ENCODE peak calls at places on chromosomes 11 and 22, in nine cellular contexts. F is right atrium auricular region, H is MM.1S, P is Calu3, Q is fibroblast of pulmonary artery, K is stomach, Z is psoas muscle, A is HFFc6, V is chondrocyte. M is an unnamed sample.

GRCh38 chr22:19407649-19408606 is 23.6 kb downstream of the HIRA start:
- DNase-seq in F (no peak), H (no peak), P (no peak), Q (peak), K (peak), Z (no peak), A (no peak), V (no peak), M (peak)

GRCh38 chr22:46575915-46576555 is 38.6 kb upstream of the CELSR1 start:
- DNase-seq in F (no peak), H (no peak), P (no peak), Q (no peak), K (no peak), Z (no peak), A (no peak), V (peak), M (no peak)

GRCh38 chr22:22348127-22348814 is 103.7 kb downstream of the VPREB1 start:
- DNase-seq in F (no peak), H (peak), P (peak), Q (no peak), K (no peak), Z (no peak), A (no peak), V (no peak), M (no peak)

GRCh38 chr11:65479184-65480145 is 19.4 kb upstream of the MALAT1 start:
- DNase-seq in F (no peak), H (no peak), P (no peak), Q (peak), K (peak), Z (peak), A (peak), V (peak), M (no peak)

GRCh38 chr11:20213790-20214189 is 53.5 kb upstream of the DBX1 start:
- DNase-seq in F (no peak), H (peak), P (no peak), Q (no peak), K (no peak), Z (no peak), A (no peak), V (no peak), M (no peak)

GRCh38 chr11:125902315-125902926 is 585 bp downstream of the PUS3 start:
- DNase-seq in F (no peak), H (no peak), P (no peak), Q (no peak), K (no peak), Z (no peak), A (no peak), V (no peak), M (no peak)

GRCh38 chr11:125777309-125777708 is 1.3 kb downstream of the PATE2 start:
- DNase-seq in F (no peak), H (no peak), P (no peak), Q (peak), K (no peak), Z (no peak), A (peak), V (no peak), M (no peak)

GRCh38 chr22:46750861-46751260 is 11.6 kb upstream of the TBC1D22A start:
- DNase-seq in F (no peak), H (no peak), P (peak), Q (no peak), K (peak), Z (peak), A (no peak), V (no peak), M (no peak)

GRCh38 chr11:36222755-36223635 is 66.2 kb downstream of the COMMD9 start:
- DNase-seq in F (no peak), H (no peak), P (no peak), Q (peak), K (no peak), Z (no peak), A (no peak), V (no peak), M (no peak)

GRCh38 chr11:62340269-62340901 is 3.1 kb downstream of the ASRGL1 start:
- DNase-seq in F (peak), H (peak), P (peak), Q (peak), K (peak), Z (peak), A (peak), V (no peak), M (peak)

GRCh38 chr22:39910875-39911601 is 10.2 kb downstream of the GRAP2 start:
- DNase-seq in F (no peak), H (no peak), P (no peak), Q (no peak), K (no peak), Z (no peak), A (no peak), V (no peak), M (no peak)

GRCh38 chr22:33018232-33018864 is 39.8 kb downstream of the SYN3 start:
- DNase-seq in F (peak), H (peak), P (peak), Q (peak), K (peak), Z (peak), A (peak), V (no peak), M (no peak)

GRCh38 chr11:118658372-118659313 is 20.8 kb downstream of the TREH start:
- DNase-seq in F (no peak), H (no peak), P (peak), Q (no peak), K (no peak), Z (no peak), A (no peak), V (no peak), M (no peak)

GRCh38 chr11:118789501-118790356 is 1.2 kb downstream of the DDX6 start:
- DNase-seq in F (no peak), H (peak), P (no peak), Q (peak), K (no peak), Z (no peak), A (peak), V (no peak), M (no peak)

GRCh38 chr11:9254416-9254815 is 10.7 kb downstream of the DENND5A start:
- DNase-seq in F (no peak), H (no peak), P (no peak), Q (no peak), K (no peak), Z (no peak), A (peak), V (no peak), M (no peak)

GRCh38 chr22:31681625-31682345 is 19.8 kb upstream of the PISD start:
- DNase-seq in F (no peak), H (no peak), P (no peak), Q (peak), K (no peak), Z (peak), A (peak), V (peak), M (no peak)

GRCh38 chr22:46853191-46853590 is 90.7 kb downstream of the TBC1D22A start:
- DNase-seq in F (no peak), H (no peak), P (no peak), Q (no peak), K (no peak), Z (no peak), A (no peak), V (no peak), M (no peak)

GRCh38 chr22:32760815-32761214 is 40.7 kb upstream of the TIMP3 start:
- DNase-seq in F (peak), H (no peak), P (no peak), Q (no peak), K (no peak), Z (no peak), A (no peak), V (no peak), M (no peak)

GRCh38 chr11:36258730-36259360 is 30.4 kb downstream of the COMMD9 start:
- DNase-seq in F (peak), H (peak), P (peak), Q (peak), K (peak), Z (peak), A (peak), V (no peak), M (no peak)

GRCh38 chr11:110076388-110076965 is 16.7 kb upstream of the ZC3H12C start:
- DNase-seq in F (no peak), H (no peak), P (no peak), Q (no peak), K (no peak), Z (no peak), A (peak), V (no peak), M (peak)

DNA sequence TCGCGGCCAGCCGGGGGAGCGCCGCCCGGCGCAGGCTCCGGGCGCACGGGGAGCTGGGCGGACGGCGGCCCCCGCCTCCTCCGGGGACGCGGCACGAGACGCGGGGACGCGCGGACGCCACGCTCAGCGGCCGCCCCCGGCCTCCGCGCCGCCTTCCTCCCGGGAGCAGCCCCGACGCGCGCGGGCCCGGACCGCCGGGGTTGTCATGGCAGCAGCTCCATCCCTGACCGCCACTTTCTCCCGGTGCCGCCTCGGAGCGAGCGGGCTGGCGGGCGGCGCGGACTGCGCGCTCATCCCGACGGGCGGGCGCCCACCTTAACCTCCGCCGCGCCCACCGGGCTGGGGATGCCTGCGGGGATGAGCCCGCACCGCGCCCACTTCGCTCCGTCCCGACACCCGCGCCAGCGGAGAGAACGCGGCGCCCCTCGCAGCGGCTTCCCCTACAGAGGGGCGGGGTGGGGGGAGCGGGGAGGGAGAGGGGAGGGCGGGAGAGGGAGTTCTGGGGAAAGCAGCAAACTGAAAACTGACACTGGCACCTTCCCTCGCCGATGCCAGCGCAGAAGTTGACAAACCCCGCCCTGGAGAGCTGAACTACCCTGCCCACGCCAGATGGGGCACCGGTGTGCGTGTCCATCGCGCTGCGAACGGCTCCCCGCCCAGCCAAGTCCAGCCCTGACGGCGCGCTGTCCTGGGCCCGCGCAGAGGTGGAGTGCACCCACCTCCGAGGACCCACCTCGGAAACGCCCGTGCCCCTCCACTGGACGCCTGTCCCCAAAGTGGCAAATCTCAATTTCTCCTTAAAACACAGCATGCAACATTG is 588.4 kb downstream of the OPCML start:
- DNase-seq in F (no peak), H (no peak), P (no peak), Q (no peak), K (no peak), Z (no peak), A (no peak), V (no peak), M (no peak)
- TF ChIP-seq CTCF in F (no peak), H (no peak), P (no peak), Q (no peak), K (no peak), Z (no peak), A (no peak), V (peak), M (no peak)

GRCh38 chr22:43094085-43094484 is 4.9 kb upstream of the TTLL1 start:
- DNase-seq in F (peak), H (no peak), P (peak), Q (peak), K (peak), Z (peak), A (peak), V (no peak), M (no peak)
- TF ChIP-seq CTCF in F (no peak), H (no peak), P (no peak), Q (no peak), K (no peak), Z (no peak), A (peak), V (peak), M (no peak)

DNA sequence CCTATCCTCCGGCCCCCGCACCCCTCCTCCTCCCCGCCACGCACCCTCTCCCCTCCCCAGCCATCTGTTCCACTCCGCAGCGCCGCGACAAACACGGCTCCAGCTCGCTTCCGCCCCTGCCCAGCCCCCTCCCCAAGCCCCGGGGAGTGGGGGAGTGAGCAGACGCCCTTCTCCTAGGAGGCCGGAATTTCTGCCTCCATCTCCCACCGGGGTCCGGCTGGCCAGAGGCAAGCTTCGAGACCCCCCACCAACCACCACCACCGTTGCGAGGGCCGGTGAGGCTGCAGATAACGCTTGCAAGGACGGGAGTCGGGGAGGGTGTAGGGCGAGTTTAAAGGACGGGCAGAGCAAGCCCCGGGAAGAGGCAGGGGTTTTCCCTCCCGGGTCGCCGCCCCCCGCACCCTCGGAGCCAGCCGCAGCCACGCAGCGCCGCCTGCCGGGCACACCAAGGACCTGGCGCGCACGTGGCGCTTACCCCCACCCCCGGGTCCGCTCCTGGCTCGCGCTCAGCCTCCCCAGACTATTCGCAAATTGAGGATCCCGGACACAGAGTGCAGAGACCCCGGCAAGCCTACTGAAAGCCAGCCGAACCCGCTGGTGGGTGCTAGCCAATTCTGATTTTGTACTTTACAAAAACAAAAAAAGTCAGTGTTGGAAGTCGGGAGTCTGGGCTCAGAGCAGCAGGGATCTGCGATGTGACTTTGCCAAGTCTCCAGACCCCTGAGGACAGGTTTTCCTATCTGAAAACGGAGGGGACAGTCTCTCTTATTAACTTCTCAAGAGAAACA is 22.6 kb downstream of the RTN4RL2 start:
- DNase-seq in F (no peak), H (peak), P (no peak), Q (no peak), K (peak), Z (peak), A (no peak), V (no peak), M (peak)
- TF ChIP-seq CTCF in F (peak), H (peak), P (no peak), Q (peak), K (peak), Z (peak), A (peak), V (peak), M (peak)

DNA sequence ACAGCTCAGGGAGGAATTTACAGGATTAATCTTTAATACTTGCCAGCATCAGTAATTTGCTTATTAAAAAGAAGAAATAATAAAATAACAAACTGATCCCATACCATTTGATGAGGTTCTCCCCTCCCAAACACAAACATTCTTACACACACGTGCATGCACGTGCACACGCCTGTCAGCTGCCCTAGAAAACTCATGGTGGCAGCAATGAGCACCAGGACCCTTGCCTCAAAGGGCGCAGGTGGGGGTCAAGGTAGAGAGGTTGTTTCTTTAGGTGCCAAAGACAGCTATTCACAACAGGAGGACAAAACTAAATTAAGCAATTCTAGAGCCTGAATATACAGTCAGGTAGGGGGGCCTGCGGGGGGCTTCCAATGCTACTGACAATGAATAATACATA is 219.3 kb downstream of the BUD13 start:
- DNase-seq in F (no peak), H (no peak), P (no peak), Q (no peak), K (no peak), Z (no peak), A (no peak), V (no peak), M (no peak)
- TF ChIP-seq CTCF in F (no peak), H (no peak), P (no peak), Q (no peak), K (no peak), Z (no peak), A (no peak), V (no peak), M (no peak)

GRCh38 chr22:29499852-29500251 is 19.8 kb downstream of the NEFH start:
- DNase-seq in F (no peak), H (no peak), P (no peak), Q (no peak), K (no peak), Z (no peak), A (no peak), V (no peak), M (no peak)
- TF ChIP-seq CTCF in F (no peak), H (no peak), P (no peak), Q (no peak), K (no peak), Z (no peak), A (no peak), V (no peak), M (no peak)

GRCh38 chr11:34065505-34066203 is 14.1 kb downstream of the CAPRIN1 start:
- DNase-seq in F (no peak), H (no peak), P (no peak), Q (no peak), K (no peak), Z (no peak), A (peak), V (no peak), M (no peak)
- TF ChIP-seq CTCF in F (no peak), H (peak), P (no peak), Q (no peak), K (no peak), Z (peak), A (peak), V (peak), M (no peak)

GRCh38 chr22:37183432-37184379 is 4.3 kb downstream of the C1QTNF6 start:
- DNase-seq in F (no peak), H (no peak), P (no peak), Q (no peak), K (no peak), Z (peak), A (no peak), V (peak), M (no peak)

GRCh38 chr22:37182101-37182948 is 5.7 kb downstream of the C1QTNF6 start:
- DNase-seq in F (no peak), H (no peak), P (no peak), Q (no peak), K (no peak), Z (peak), A (no peak), V (peak), M (no peak)

GRCh38 chr22:37184380-37184755 is 3.7 kb downstream of the C1QTNF6 start:
- DNase-seq in F (no peak), H (no peak), P (no peak), Q (no peak), K (no peak), Z (no peak), A (no peak), V (peak), M (no peak)

GRCh38 chr22:37181681-37182080 is 6.4 kb downstream of the C1QTNF6 start:
- DNase-seq in F (no peak), H (no peak), P (no peak), Q (no peak), K (no peak), Z (no peak), A (no peak), V (no peak), M (no peak)

DNA sequence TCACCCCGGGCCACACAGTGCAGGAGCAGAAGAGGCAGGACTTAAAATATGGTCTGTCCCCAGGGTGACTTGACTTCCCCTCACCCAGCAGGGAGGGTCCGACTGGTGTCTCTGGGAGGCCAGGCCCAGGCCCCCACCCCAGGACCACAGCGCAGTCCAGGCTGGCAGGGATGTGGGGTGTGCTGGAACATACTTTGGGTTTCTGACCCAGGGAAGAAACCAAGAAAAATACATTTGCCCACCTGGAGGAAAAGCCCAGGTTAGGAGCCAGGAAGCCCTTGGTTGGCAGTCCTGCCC is 5.2 kb downstream of the C1QTNF6 start:
- DNase-seq in F (no peak), H (no peak), P (no peak), Q (no peak), K (no peak), Z (peak), A (no peak), V (peak), M (no peak)
- TF ChIP-seq CTCF in F (no peak), H (no peak), P (no peak), Q (no peak), K (no peak), Z (no peak), A (no peak), V (no peak), M (no peak)

GRCh38 chr11:128684582-128685382 is 9.1 kb upstream of the FLI1 start:
- DNase-seq in F (no peak), H (no peak), P (no peak), Q (no peak), K (no peak), Z (no peak), A (no peak), V (no peak), M (no peak)
- TF ChIP-seq CTCF in F (no peak), H (no peak), P (no peak), Q (no peak), K (no peak), Z (no peak), A (no peak), V (no peak), M (no peak)

DNA sequence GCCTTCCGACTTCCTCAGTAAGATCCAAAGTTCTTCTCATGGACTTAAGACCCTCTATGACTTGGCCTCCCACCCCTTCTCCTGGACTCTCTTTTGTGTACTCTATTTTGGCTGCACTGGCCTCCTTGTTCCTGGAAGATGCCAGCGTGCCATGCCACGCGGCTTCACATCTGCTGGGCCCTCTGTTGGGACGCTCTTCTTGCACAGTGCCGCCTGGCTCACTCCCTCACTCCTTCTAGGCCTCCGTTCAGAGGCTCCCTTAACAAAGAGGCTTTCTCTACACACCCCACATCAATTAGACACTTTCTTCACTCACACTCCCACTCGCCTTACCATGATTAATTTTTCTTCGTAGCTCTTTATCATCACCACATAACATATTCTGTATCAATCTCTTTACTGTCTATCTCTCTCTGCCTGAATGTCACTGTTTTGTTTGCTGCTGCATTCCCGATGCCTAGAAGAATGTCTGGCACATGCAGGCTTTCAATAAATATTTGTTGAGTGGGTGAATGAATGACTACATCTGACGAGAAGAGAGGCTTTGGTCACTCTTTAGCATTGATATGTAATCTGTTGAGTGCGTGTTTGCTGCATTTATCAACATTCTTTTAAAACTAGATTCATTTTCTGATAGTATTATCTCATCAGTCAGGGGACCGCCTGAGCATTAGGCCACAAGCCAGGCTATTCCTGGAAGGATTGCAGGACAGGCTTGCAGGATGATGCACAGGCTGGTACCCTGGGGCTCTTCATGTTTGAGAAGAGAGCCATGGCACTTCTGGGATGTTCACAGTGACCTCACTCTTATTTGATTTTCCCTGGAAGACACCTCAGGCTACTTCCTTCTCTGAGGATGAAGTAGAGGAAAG is 60.6 kb upstream of the AMPD3 start:
- DNase-seq in F (peak), H (no peak), P (no peak), Q (no peak), K (no peak), Z (no peak), A (peak), V (no peak), M (no peak)
- TF ChIP-seq CTCF in F (no peak), H (no peak), P (no peak), Q (no peak), K (no peak), Z (no peak), A (no peak), V (no peak), M (no peak)

M was measured in mesothelial cell of epicardium.